ENCODE peak calls at places on chromosomes 11 and 22, in six cellular contexts. M is activated CD8-positive, alpha-beta memory T cell treated with anti-CD3 and anti-CD28 coated beads for 4 hours; F is sigmoid colon; Z is activated T-cell treated with anti-CD3 and anti-CD28 coated beads for 1 hour; V is NCI-H1436; I is mucosa of gallbladder. Q is an unnamed sample.

GRCh38 chr11:130023204-130023603 is 20.6 kb upstream of the PRDM10 start:
- DNase-seq in V (no peak), M (no peak), Z (no peak), F (no peak), I (no peak), Q (no peak)

GRCh38 chr11:134763030-134763388 is 351.0 kb upstream of the B3GAT1 start:
- DNase-seq in F (no peak), M (no peak), V (no peak), Z (no peak), I (no peak), Q (no peak)

GRCh38 chr11:100573911-100574513 is 113.1 kb upstream of the ARHGAP42 start:
- DNase-seq in M (no peak), V (no peak), F (no peak), I (no peak), Z (no peak), Q (no peak)

GRCh38 chr11:48036466-48036865 is 56.1 kb downstream of the PTPRJ start:
- DNase-seq in Z (no peak), V (no peak), M (no peak), I (no peak), F (no peak), Q (no peak)

GRCh38 chr22:21657361-21658118 is 8.3 kb upstream of the PPIL2 start:
- DNase-seq in F (no peak), M (no peak), Z (peak), V (peak), I (peak), Q (peak)

GRCh38 chr11:2780850-2781412 is 81.1 kb upstream of the KCNQ1OT1 start:
- DNase-seq in I (no peak), V (no peak), M (no peak), Z (no peak), F (no peak), Q (no peak)

GRCh38 chr11:94175545-94175944 is 46.9 kb downstream of the PANX1 start:
- DNase-seq in Z (no peak), M (no peak), F (no peak), V (no peak), I (no peak), Q (no peak)

GRCh38 chr22:27857441-27857840 is 55.9 kb upstream of the MN1 start:
- DNase-seq in V (no peak), Z (no peak), M (no peak), F (no peak), I (peak), Q (no peak)

GRCh38 chr11:93537767-93538261 is 5.4 kb downstream of the SMCO4 start:
- DNase-seq in M (no peak), Z (no peak), I (peak), V (no peak), F (no peak), Q (no peak)

GRCh38 chr22:27804683-27805297 is 3.2 kb upstream of the MN1 start:
- DNase-seq in V (peak), F (peak), M (no peak), Z (peak), I (peak), Q (no peak)

GRCh38 chr11:34481307-34481706 is 32.3 kb downstream of the ELF5 start:
- DNase-seq in I (no peak), F (no peak), M (no peak), Z (no peak), V (no peak), Q (no peak)

GRCh38 chr11:128594246-128594645 is 6.9 kb upstream of the ETS1 start:
- DNase-seq in F (no peak), I (no peak), M (no peak), V (no peak), Z (no peak), Q (no peak)

GRCh38 chr11:66715346-66716085 is 13.5 kb downstream of the SPTBN2 start:
- DNase-seq in Z (no peak), F (no peak), M (no peak), I (no peak), V (no peak), Q (no peak)

GRCh38 chr11:77211040-77211451 is 83.0 kb downstream of the MYO7A start:
- DNase-seq in I (no peak), M (no peak), Z (no peak), F (no peak), V (no peak), Q (no peak)

GRCh38 chr11:69480547-69481392 is 693 bp upstream of the LINC01488 start:
- DNase-seq in V (no peak), Z (no peak), M (no peak), F (no peak), I (peak), Q (no peak)

GRCh38 chr22:50445071-50445879 is 29.6 kb downstream of the SBF1 start:
- DNase-seq in F (no peak), I (no peak), M (no peak), Z (peak), V (peak), Q (no peak)

GRCh38 chr11:35146074-35146521 is 7.1 kb downstream of the CD44 start:
- DNase-seq in M (peak), V (no peak), F (no peak), Z (peak), I (no peak), Q (no peak)

GRCh38 chr11:15148181-15148580 is 33.5 kb downstream of the INSC start:
- DNase-seq in Z (no peak), F (no peak), I (no peak), M (no peak), V (no peak), Q (no peak)

GRCh38 chr11:65540290-65541092 is 15.6 kb downstream of the SCYL1 start:
- DNase-seq in F (peak), I (peak), V (no peak), Z (peak), M (peak), Q (peak)

GRCh38 chr11:69567951-69568808 is 72.8 kb upstream of the CCND1 start:
- DNase-seq in M (no peak), F (no peak), I (no peak), Z (no peak), V (no peak), Q (no peak)

GRCh38 chr11:79200398-79201070 is 240.3 kb downstream of the TENM4 start:
- DNase-seq in Z (no peak), I (no peak), F (no peak), M (no peak), V (no peak), Q (no peak)

GRCh38 chr11:95279921-95280861 is 49.2 kb upstream of the SESN3 start:
- DNase-seq in Z (no peak), V (no peak), I (no peak), F (no peak), M (no peak), Q (no peak)

GRCh38 chr22:41526226-41526531 is 18.1 kb downstream of the POLR3H start:
- DNase-seq in F (no peak), Z (no peak), I (no peak), V (no peak), M (no peak), Q (no peak)

GRCh38 chr22:44398791-44399190 is 86.0 kb upstream of the SHISAL1 start:
- DNase-seq in V (no peak), I (no peak), F (no peak), M (no peak), Z (no peak), Q (no peak)

GRCh38 chr11:1778141-1778911 is 14.6 kb upstream of the CTSD start:
- DNase-seq in Z (no peak), F (peak), M (no peak), V (no peak), I (no peak), Q (no peak)

Q was measured in esophagus squamous epithelium.